ENCODE peak calls at places on chromosome 7, in eight cellular contexts. R is pancreas; F is OCI-LY7; E is suprapubic skin; P is heart left ventricle; O is BE2C; Z is GM23338; I is CD8-positive, alpha-beta T cell. L is an unnamed sample.

GRCh38 chr7:28784166-28784870 is 173.8 kb downstream of the TRIL start:
- DNase-seq in E (no peak), O (peak; percentile 30), P (no peak), R (no peak), I (no peak), F (no peak), Z (no peak), L (no peak)

GRCh38 chr7:115618676-115619075 is 411.9 kb downstream of the TFEC start:
- DNase-seq in P (no peak), Z (no peak), F (no peak), E (no peak), I (no peak), R (no peak), O (no peak), L (peak; percentile 18)

GRCh38 chr7:100837099-100837836 is 9.9 kb upstream of the EPHB4 start:
- DNase-seq in F (no peak), P (peak; percentile 93), R (peak; percentile 93), I (peak; percentile 70), O (peak; percentile 82), E (peak; percentile 95), Z (peak; percentile 96), L (peak; percentile 69)

GRCh38 chr7:91520645-91521044 is 256.4 kb downstream of the FZD1 start:
- DNase-seq in P (no peak), O (no peak), E (no peak), F (no peak), I (no peak), Z (no peak), R (no peak), L (no peak)

GRCh38 chr7:137961200-137962177 is 40.4 kb downstream of the CREB3L2 start:
- DNase-seq in E (no peak), F (no peak), P (no peak), I (no peak), Z (no peak), O (no peak), R (no peak), L (no peak)

GRCh38 chr7:112013262-112013661 is 192.9 kb downstream of the DOCK4 start:
- DNase-seq in R (no peak), Z (no peak), F (no peak), O (no peak), E (no peak), P (no peak), I (no peak), L (no peak)

GRCh38 chr7:34087892-34088891 is 182.9 kb downstream of the BMPER start:
- DNase-seq in I (no peak), P (no peak), F (no peak), Z (peak; percentile 80), O (peak; percentile 30), E (no peak), R (no peak), L (no peak)

GRCh38 chr7:157702311-157703023 is 365.7 kb downstream of the DNAJB6 start:
- DNase-seq in P (no peak), E (peak; percentile 59), R (no peak), I (no peak), Z (no peak), O (peak; percentile 49), F (no peak), L (no peak)

GRCh38 chr7:70654146-70654545 is 477.8 kb upstream of the GALNT17 start:
- DNase-seq in Z (no peak), I (no peak), O (no peak), R (no peak), E (no peak), F (no peak), P (no peak), L (no peak)

GRCh38 chr7:28840515-28841125 is 117.5 kb downstream of the TRIL start:
- DNase-seq in I (no peak), E (no peak), R (no peak), Z (peak; percentile 58), P (no peak), F (no peak), O (no peak), L (no peak)

GRCh38 chr7:131111-132094 is 61.0 kb upstream of the FAM20C start:
- DNase-seq in P (peak; percentile 65), O (no peak), R (no peak), F (no peak), I (no peak), E (no peak), Z (no peak), L (no peak)

GRCh38 chr7:141884544-141885227 is 31.5 kb upstream of the OR9A4 start:
- DNase-seq in F (no peak), P (no peak), I (no peak), E (no peak), R (no peak), O (no peak), Z (no peak), L (no peak)

GRCh38 chr7:100400656-100401055 is 27.4 kb downstream of the PILRA start:
- DNase-seq in F (peak; percentile 64), R (no peak), E (no peak), O (peak; percentile 50), I (no peak), Z (peak; percentile 72), P (no peak), L (no peak)

GRCh38 chr7:156795415-156795814 is 97.6 kb downstream of the LMBR1 start:
- DNase-seq in Z (no peak), R (no peak), F (no peak), O (no peak), E (no peak), P (no peak), I (no peak), L (no peak)

GRCh38 chr7:48088559-48089414 is at the start of gene UPP1:
- DNase-seq in I (peak; percentile 92), F (peak; percentile 76), R (peak; percentile 94), O (peak; percentile 88), Z (peak; percentile 95), E (peak; percentile 97), P (peak; percentile 92), L (peak; percentile 69)

GRCh38 chr7:48085433-48085791 is 3.7 kb upstream of the UPP1 start:
- DNase-seq in E (no peak), Z (no peak), I (no peak), P (no peak), F (no peak), R (no peak), O (no peak), L (no peak)

GRCh38 chr7:48085942-48086341 is 3.1 kb upstream of the UPP1 start:
- DNase-seq in I (no peak), O (no peak), E (no peak), R (no peak), F (no peak), Z (no peak), P (no peak), L (no peak)

GRCh38 chr7:48089415-48089975 is 430 bp downstream of the UPP1 start:
- DNase-seq in P (no peak), R (peak; percentile 77), E (no peak), Z (peak; percentile 91), O (no peak), I (peak; percentile 54), F (no peak), L (no peak)

GRCh38 chr7:48087349-48087748 is 1.7 kb upstream of the UPP1 start:
- DNase-seq in F (peak; percentile 36), O (no peak), E (no peak), Z (peak; percentile 24), R (no peak), P (no peak), I (no peak), L (no peak)
- TF ChIP-seq CTCF in F (no peak), O (no peak), E (no peak), Z (no peak), R (no peak), P (no peak), I (no peak), L (no peak)

GRCh38 chr7:131861620-131862346 is 305.4 kb upstream of the PODXL start:
- DNase-seq in O (no peak), F (no peak), E (no peak), Z (no peak), I (no peak), P (no peak), R (no peak), L (no peak)

GRCh38 chr7:131859162-131859821 is 302.9 kb upstream of the PODXL start:
- DNase-seq in I (peak; percentile 11), P (peak; percentile 36), R (peak; percentile 73), F (peak; percentile 29), Z (peak; percentile 80), E (no peak), O (peak; percentile 78), L (peak; percentile 16)
- H3K4me3 ChIP-seq in I (no peak overlapping the region), P (no peak overlapping the region), R (no peak overlapping the region), F (no peak overlapping the region), Z (no peak overlapping the region), E (no peak overlapping the region), O (peak overlapping the region; percentile 7), L (no peak overlapping the region)

GRCh38 chr7:50826371-50827172 is 43.9 kb upstream of the GRB10 start:
- DNase-seq in O (no peak), F (no peak), I (no peak), Z (no peak), P (no peak), R (no peak), E (no peak), L (peak; percentile 70)
- TF ChIP-seq CTCF in O (no peak), F (no peak), I (no peak), Z (no peak), P (no peak), R (no peak), E (no peak), L (peak; percentile 31)

GRCh38 chr7:130999926-131000325 is 265.9 kb upstream of the KLF14 start:
- DNase-seq in I (no peak), F (no peak), Z (no peak), E (no peak), R (no peak), P (no peak), O (no peak), L (no peak)

GRCh38 chr7:131002600-131002999 is 268.6 kb upstream of the KLF14 start:
- DNase-seq in I (no peak), E (no peak), F (no peak), P (no peak), O (no peak), Z (no peak), R (no peak), L (no peak)

GRCh38 chr7:131000873-131001272 is 266.9 kb upstream of the KLF14 start:
- DNase-seq in I (no peak), F (no peak), Z (no peak), R (no peak), O (no peak), P (no peak), E (no peak), L (no peak)

GRCh38 chr7:130998993-130999602 is 265.1 kb upstream of the KLF14 start:
- DNase-seq in P (no peak), Z (no peak), E (no peak), F (no peak), O (no peak), R (no peak), I (no peak), L (peak; percentile 32)

DNA sequence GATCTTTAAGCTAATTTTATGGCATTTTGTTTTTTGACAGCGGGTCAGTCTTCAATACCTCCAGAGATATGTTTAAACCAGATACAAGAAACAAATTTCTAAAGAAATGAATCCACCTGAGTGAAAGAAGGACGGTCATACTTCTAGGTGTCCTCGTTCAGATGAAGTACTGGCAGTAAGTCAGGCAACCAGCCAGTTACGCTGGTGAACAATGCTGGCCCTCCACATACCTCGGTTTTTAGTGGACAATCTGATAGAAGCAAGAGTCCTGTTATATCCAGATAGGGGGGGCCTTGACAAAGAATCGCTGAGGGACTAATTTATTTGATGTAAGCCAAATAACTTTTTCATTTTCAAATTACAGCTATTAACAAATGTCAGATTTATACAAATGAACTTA is 266.4 kb upstream of the KLF14 start:
- DNase-seq in P (no peak), Z (no peak), O (no peak), I (no peak), R (no peak), F (no peak), E (no peak), L (no peak)
- H3K4me3 ChIP-seq in P (no peak overlapping the region), Z (no peak overlapping the region), O (no peak overlapping the region), I (no peak overlapping the region), R (no peak overlapping the region), F (no peak overlapping the region), E (no peak overlapping the region), L (no peak overlapping the region)

GRCh38 chr7:148962823-148963582 is 65.3 kb downstream of the PDIA4 start:
- DNase-seq in Z (peak; percentile 62), E (no peak), F (peak; percentile 78), O (peak; percentile 68), I (peak; percentile 46), P (peak; percentile 68), R (peak; percentile 67), L (no peak)
- TF ChIP-seq CTCF in Z (peak; percentile 85), E (peak; percentile 63), F (peak; percentile 96), O (peak; percentile 89), I (peak; percentile 77), P (peak; percentile 67), R (no peak), L (peak; percentile 83)